ENCODE peak calls at places on chromosomes 5 and 9, in nine cellular contexts. Y is fibroblast of pulmonary artery; K is stomach; U is cardiac fibroblast; P is A549; S is fibroblast of lung; A is CD4-positive, alpha-beta T cell; N is dorsolateral prefrontal cortex; Z is OCI-LY7. E is an unnamed sample.

GRCh38 chr5:40416098-40416497 is 263.6 kb upstream of the PTGER4 start:
- DNase-seq in K (no peak), U (no peak), P (no peak), N (no peak), S (no peak), Z (no peak), A (no peak), Y (no peak), E (no peak)

GRCh38 chr5:134845335-134845851 is 375 bp upstream of the C5orf24 start:
- DNase-seq in Y (peak; percentile 13), U (no peak), A (no peak), K (no peak), Z (no peak), S (peak; percentile 36), N (no peak), P (no peak), E (no peak)

GRCh38 chr9:75146229-75146628 is 57.9 kb downstream of the OSTF1 start:
- DNase-seq in K (no peak), N (no peak), A (no peak), Y (no peak), S (peak; percentile 64), Z (no peak), P (no peak), U (peak; percentile 52), E (no peak)

GRCh38 chr5:172055421-172055820 is 49.0 kb upstream of the FBXW11 start:
- DNase-seq in N (no peak), P (no peak), Y (no peak), S (no peak), U (no peak), Z (no peak), A (no peak), K (no peak), E (no peak)

GRCh38 chr9:17625644-17626388 is 47.0 kb downstream of the SH3GL2 start:
- DNase-seq in Y (no peak), S (peak; percentile 54), U (no peak), A (no peak), N (no peak), Z (no peak), K (no peak), P (no peak), E (no peak)

GRCh38 chr9:33170464-33171156 is 3.5 kb upstream of the B4GALT1 start:
- DNase-seq in Z (peak; percentile 35), S (no peak), A (peak; percentile 19), P (no peak), U (peak; percentile 37), K (peak; percentile 38), N (no peak), Y (no peak), E (peak; percentile 78)

GRCh38 chr5:145360936-145361335 is 474.2 kb downstream of the PRELID2 start:
- DNase-seq in Z (no peak), K (no peak), N (no peak), A (no peak), P (no peak), S (peak; percentile 39), U (peak; percentile 47), Y (peak; percentile 39), E (no peak)

GRCh38 chr5:141844414-141845097 is 33.7 kb downstream of the PCDH1 start:
- DNase-seq in U (no peak), N (no peak), Z (no peak), Y (no peak), A (no peak), S (no peak), P (no peak), K (no peak), E (no peak)

GRCh38 chr9:128635266-128636023 is 21.2 kb downstream of the DYNC2I2 start:
- DNase-seq in P (peak; percentile 93), Z (no peak), U (peak; percentile 97), A (no peak), Y (peak; percentile 95), S (peak; percentile 95), N (peak; percentile 69), K (peak; percentile 93), E (no peak)

GRCh38 chr5:6772886-6773285 is 59.7 kb downstream of the TENT4A start:
- DNase-seq in Y (no peak), A (no peak), P (no peak), N (no peak), S (no peak), U (no peak), K (no peak), Z (no peak), E (no peak)

GRCh38 chr5:58818515-58818914 is 235.6 kb downstream of the RAB3C start:
- DNase-seq in U (no peak), Y (no peak), Z (no peak), N (no peak), K (no peak), A (no peak), S (no peak), P (no peak), E (no peak)

GRCh38 chr9:134642385-134643181 is 980 bp downstream of the COL5A1 start:
- DNase-seq in Z (no peak), P (peak; percentile 64), N (no peak), K (peak; percentile 35), A (no peak), U (peak; percentile 77), S (peak; percentile 85), Y (peak; percentile 84), E (no peak)
- TF ChIP-seq CTCF in Z (no peak), P (peak; percentile 38), N (no peak), K (no peak), A (no peak), U (peak; percentile 46), S (peak; percentile 48), Y (peak; percentile 46), E (no peak)

DNA sequence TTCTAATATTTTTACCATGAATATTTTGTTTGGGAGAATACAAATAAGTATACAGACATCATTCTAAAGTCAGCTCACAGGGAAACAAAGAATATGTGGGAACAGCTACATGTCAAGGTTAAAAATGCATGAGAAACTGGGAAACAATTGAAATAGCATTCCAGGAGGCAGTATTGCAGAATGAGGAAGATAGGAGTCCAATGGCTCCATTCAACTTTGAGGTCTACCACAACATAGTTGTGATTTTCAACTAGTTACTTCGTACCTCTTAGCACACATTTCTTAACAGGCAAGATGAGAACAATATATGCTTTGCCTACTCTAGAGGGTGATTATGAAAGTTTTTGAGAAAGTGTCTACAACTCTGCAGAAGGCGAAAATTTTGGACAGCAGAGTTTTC is 35.2 kb upstream of the CAST start:
- DNase-seq in K (no peak), S (peak; percentile 99), P (no peak), Z (no peak), U (peak; percentile 94), A (no peak), Y (peak; percentile 95), N (no peak), E (no peak)
- TF ChIP-seq CTCF in K (no peak), S (no peak), P (no peak), Z (no peak), U (no peak), A (no peak), Y (no peak), N (no peak), E (no peak)

GRCh38 chr9:76216161-76216649 is 178.0 kb downstream of the RFK start:
- DNase-seq in Y (peak; percentile 97), K (no peak), Z (no peak), A (no peak), N (no peak), U (peak; percentile 96), S (peak; percentile 98), P (peak; percentile 13), E (no peak)

GRCh38 chr9:76218151-76218867 is 175.9 kb downstream of the RFK start:
- DNase-seq in A (no peak), Z (no peak), S (peak; percentile 82), K (no peak), N (no peak), P (no peak), U (no peak), Y (no peak), E (no peak)

GRCh38 chr9:76218868-76219462 is 175.3 kb downstream of the RFK start:
- DNase-seq in P (no peak), A (no peak), Y (no peak), U (no peak), Z (no peak), S (peak; percentile 58), N (no peak), K (no peak), E (no peak)

GRCh38 chr9:76213751-76214150 is 180.5 kb downstream of the RFK start:
- DNase-seq in U (no peak), Z (no peak), N (no peak), S (peak; percentile 55), K (no peak), Y (no peak), A (no peak), P (no peak), E (no peak)

GRCh38 chr9:76215066-76215465 is 179.2 kb downstream of the RFK start:
- DNase-seq in P (no peak), N (no peak), U (peak; percentile 66), A (no peak), K (no peak), Z (no peak), Y (peak; percentile 61), S (peak; percentile 88), E (no peak)
- TF ChIP-seq CTCF in P (no peak), N (no peak), U (peak; percentile 25), A (no peak), K (no peak), Z (no peak), Y (peak; percentile 10), S (no peak), E (no peak)

GRCh38 chr5:81181576-81182316 is 51.4 kb upstream of the CKMT2 start:
- DNase-seq in Y (no peak), A (no peak), Z (no peak), K (no peak), U (no peak), P (no peak), S (no peak), N (no peak), E (no peak)
- TF ChIP-seq CTCF in Y (no peak), A (no peak), Z (no peak), K (no peak), U (no peak), P (no peak), S (no peak), N (no peak), E (no peak)

DNA sequence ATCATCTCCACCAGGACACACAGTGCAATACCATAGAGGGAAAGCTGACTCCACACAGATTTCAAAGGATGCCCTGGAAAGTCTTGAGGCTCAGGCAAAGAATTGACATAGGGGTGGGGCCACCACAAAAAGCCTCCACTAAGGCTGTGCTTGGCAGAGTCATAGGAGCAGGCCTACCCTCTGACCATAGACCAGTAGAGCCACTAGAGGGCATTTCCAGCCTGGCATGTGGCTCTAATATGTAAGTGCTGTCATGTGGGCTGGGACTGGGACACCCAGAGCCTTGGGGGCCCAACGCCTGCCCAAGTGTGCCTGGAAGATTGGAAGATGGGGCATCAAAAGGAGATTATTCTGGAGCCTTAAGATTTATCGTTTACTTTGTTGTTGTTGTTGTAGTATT is 726.0 kb downstream of the DNAH5 start:
- DNase-seq in A (no peak), U (peak; percentile 5), Y (no peak), P (peak; percentile 1), Z (no peak), N (no peak), K (no peak), S (no peak), E (no peak)
- TF ChIP-seq CTCF in A (no peak), U (no peak), Y (no peak), P (no peak), Z (no peak), N (no peak), K (no peak), S (no peak), E (no peak)

DNA sequence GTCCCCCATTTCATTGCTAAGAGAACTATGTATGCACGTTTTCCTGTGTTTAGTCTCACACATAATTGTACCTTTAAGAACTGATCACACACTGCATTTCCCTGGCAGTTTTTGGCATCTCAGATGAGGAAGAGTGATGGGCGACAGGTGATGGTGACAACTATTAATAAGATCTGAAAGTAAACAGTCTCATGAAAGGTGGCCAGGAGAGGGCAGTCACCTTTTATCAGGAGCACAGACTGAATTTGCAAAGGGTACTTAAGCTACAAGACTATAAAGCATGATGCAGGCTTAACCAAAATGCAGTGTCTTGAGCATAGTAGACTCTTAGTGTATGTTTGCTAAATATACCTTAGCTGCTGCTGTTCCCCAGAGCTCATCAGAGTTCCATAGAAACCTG is 91.5 kb downstream of the GHR start:
- DNase-seq in U (peak; percentile 9), P (no peak), K (no peak), Y (no peak), A (no peak), S (no peak), N (no peak), Z (peak; percentile 21), E (peak; percentile 5)
- TF ChIP-seq CTCF in U (no peak), P (no peak), K (no peak), Y (no peak), A (no peak), S (no peak), N (no peak), Z (peak; percentile 54), E (no peak)